ENCODE peak calls at places on chromosomes 16 and 17, in six cellular contexts. One of them, this sample, is unnamed.

GRCh38 chr16:85291302-85292148 is 179.3 kb upstream of the CIBAR2 start:
- DNase-seq in tibial nerve: peak
- DNase-seq in left ventricle myocardium inferior: peak
- DNase-seq in choroid plexus epithelial cell: no peak
- DNase-seq in GM18507: no peak
- DNase-seq in NCI-H1417: no peak
- DNase-seq in this sample: no peak

GRCh38 chr17:54891176-54891821 is 9.4 kb upstream of the TOM1L1 start:
- DNase-seq in left ventricle myocardium inferior: no peak
- DNase-seq in GM18507: no peak
- DNase-seq in NCI-H1417: peak
- DNase-seq in choroid plexus epithelial cell: peak
- DNase-seq in tibial nerve: no peak
- DNase-seq in this sample: peak

GRCh38 chr16:89020068-89020924 is 43.3 kb upstream of the CBFA2T3 start:
- DNase-seq in GM18507: peak
- DNase-seq in NCI-H1417: no peak
- DNase-seq in left ventricle myocardium inferior: peak
- DNase-seq in choroid plexus epithelial cell: no peak
- DNase-seq in tibial nerve: no peak
- DNase-seq in this sample: no peak

GRCh38 chr16:82082543-82083244 is 47.6 kb downstream of the HSD17B2 start:
- DNase-seq in NCI-H1417: no peak
- DNase-seq in left ventricle myocardium inferior: no peak
- DNase-seq in choroid plexus epithelial cell: peak
- DNase-seq in GM18507: no peak
- DNase-seq in tibial nerve: no peak
- DNase-seq in this sample: no peak

GRCh38 chr16:49468611-49469322 is 95.2 kb downstream of the C16orf78 start:
- DNase-seq in choroid plexus epithelial cell: no peak
- DNase-seq in left ventricle myocardium inferior: no peak
- DNase-seq in tibial nerve: no peak
- DNase-seq in GM18507: no peak
- DNase-seq in NCI-H1417: no peak
- DNase-seq in this sample: no peak

GRCh38 chr17:82374626-82375331 is 3.2 kb downstream of the UTS2R start:
- DNase-seq in left ventricle myocardium inferior: no peak
- DNase-seq in tibial nerve: no peak
- DNase-seq in GM18507: no peak
- DNase-seq in choroid plexus epithelial cell: no peak
- DNase-seq in NCI-H1417: no peak
- DNase-seq in this sample: no peak

GRCh38 chr16:70437017-70437581 is 1.8 kb downstream of the ST3GAL2 start:
- DNase-seq in tibial nerve: no peak
- DNase-seq in left ventricle myocardium inferior: no peak
- DNase-seq in choroid plexus epithelial cell: peak
- DNase-seq in GM18507: no peak
- DNase-seq in NCI-H1417: peak
- DNase-seq in this sample: peak

GRCh38 chr17:72092710-72093322 is 28.0 kb upstream of the SOX9 start:
- DNase-seq in GM18507: no peak
- DNase-seq in choroid plexus epithelial cell: no peak
- DNase-seq in NCI-H1417: no peak
- DNase-seq in left ventricle myocardium inferior: no peak
- DNase-seq in tibial nerve: no peak
- DNase-seq in this sample: no peak

GRCh38 chr16:48505705-48506104 is 104.3 kb downstream of the N4BP1 start:
- DNase-seq in left ventricle myocardium inferior: no peak
- DNase-seq in GM18507: no peak
- DNase-seq in tibial nerve: no peak
- DNase-seq in NCI-H1417: no peak
- DNase-seq in choroid plexus epithelial cell: no peak
- DNase-seq in this sample: no peak

GRCh38 chr16:74724820-74725549 is 24.3 kb upstream of the MLKL start:
- DNase-seq in NCI-H1417: no peak
- DNase-seq in left ventricle myocardium inferior: no peak
- DNase-seq in tibial nerve: no peak
- DNase-seq in GM18507: no peak
- DNase-seq in choroid plexus epithelial cell: peak
- DNase-seq in this sample: peak

GRCh38 chr17:80468222-80468621 is 8.2 kb downstream of the NPTX1 start:
- DNase-seq in GM18507: no peak
- DNase-seq in left ventricle myocardium inferior: no peak
- DNase-seq in tibial nerve: no peak
- DNase-seq in NCI-H1417: no peak
- DNase-seq in choroid plexus epithelial cell: no peak
- DNase-seq in this sample: no peak

GRCh38 chr16:84548971-84549844 is 44.7 kb upstream of the MEAK7 start:
- DNase-seq in left ventricle myocardium inferior: no peak
- DNase-seq in GM18507: no peak
- DNase-seq in tibial nerve: no peak
- DNase-seq in NCI-H1417: peak
- DNase-seq in choroid plexus epithelial cell: no peak
- DNase-seq in this sample: no peak

GRCh38 chr17:49955157-49955556 is 13.8 kb upstream of the DLX4 start:
- DNase-seq in NCI-H1417: no peak
- DNase-seq in left ventricle myocardium inferior: no peak
- DNase-seq in tibial nerve: no peak
- DNase-seq in GM18507: no peak
- DNase-seq in choroid plexus epithelial cell: no peak
- DNase-seq in this sample: no peak

GRCh38 chr17:38330941-38331411 is 12.8 kb downstream of the GPR179 start:
- DNase-seq in choroid plexus epithelial cell: no peak
- DNase-seq in tibial nerve: no peak
- DNase-seq in NCI-H1417: no peak
- DNase-seq in left ventricle myocardium inferior: no peak
- DNase-seq in GM18507: no peak
- DNase-seq in this sample: no peak

GRCh38 chr17:78173025-78173715 is 4.8 kb downstream of the SYNGR2 start:
- DNase-seq in tibial nerve: no peak
- DNase-seq in left ventricle myocardium inferior: no peak
- DNase-seq in choroid plexus epithelial cell: no peak
- DNase-seq in GM18507: no peak
- DNase-seq in NCI-H1417: no peak
- DNase-seq in this sample: no peak

GRCh38 chr16:27528294-27528693 is 21.4 kb downstream of the GTF3C1 start:
- DNase-seq in GM18507: no peak
- DNase-seq in NCI-H1417: no peak
- DNase-seq in tibial nerve: no peak
- DNase-seq in left ventricle myocardium inferior: no peak
- DNase-seq in choroid plexus epithelial cell: no peak
- DNase-seq in this sample: no peak

GRCh38 chr16:31216552-31217530 is at the start of gene PYDC1:
- DNase-seq in choroid plexus epithelial cell: no peak
- DNase-seq in NCI-H1417: peak
- DNase-seq in left ventricle myocardium inferior: no peak
- DNase-seq in GM18507: no peak
- DNase-seq in tibial nerve: no peak
- DNase-seq in this sample: no peak

GRCh38 chr17:41904242-41904841 is 14.4 kb downstream of the ACLY start:
- DNase-seq in choroid plexus epithelial cell: no peak
- DNase-seq in NCI-H1417: no peak
- DNase-seq in tibial nerve: no peak
- DNase-seq in GM18507: no peak
- DNase-seq in left ventricle myocardium inferior: no peak
- DNase-seq in this sample: no peak

GRCh38 chr17:71963791-71964190 is 157.0 kb upstream of the SOX9 start:
- DNase-seq in left ventricle myocardium inferior: no peak
- DNase-seq in choroid plexus epithelial cell: no peak
- DNase-seq in GM18507: no peak
- DNase-seq in NCI-H1417: no peak
- DNase-seq in tibial nerve: no peak
- DNase-seq in this sample: no peak

GRCh38 chr17:181213-182163 is at the start of gene DOC2B:
- DNase-seq in choroid plexus epithelial cell: peak
- DNase-seq in left ventricle myocardium inferior: peak
- DNase-seq in tibial nerve: no peak
- DNase-seq in GM18507: no peak
- DNase-seq in NCI-H1417: peak
- DNase-seq in this sample: no peak

GRCh38 chr17:17347234-17347955 is 44.2 kb downstream of the NT5M start:
- DNase-seq in choroid plexus epithelial cell: no peak
- DNase-seq in GM18507: no peak
- DNase-seq in left ventricle myocardium inferior: no peak
- DNase-seq in NCI-H1417: no peak
- DNase-seq in tibial nerve: no peak
- DNase-seq in this sample: no peak

GRCh38 chr17:7652659-7653343 is 2.1 kb downstream of the ATP1B2 start:
- DNase-seq in GM18507: no peak
- DNase-seq in choroid plexus epithelial cell: no peak
- DNase-seq in NCI-H1417: no peak
- DNase-seq in left ventricle myocardium inferior: no peak
- DNase-seq in tibial nerve: no peak
- DNase-seq in this sample: no peak

GRCh38 chr17:80833952-80834895 is 157.4 kb upstream of the CHMP6 start:
- DNase-seq in left ventricle myocardium inferior: peak
- DNase-seq in NCI-H1417: peak
- DNase-seq in tibial nerve: peak
- DNase-seq in GM18507: no peak
- DNase-seq in choroid plexus epithelial cell: peak
- DNase-seq in this sample: peak

GRCh38 chr16:86401119-86401518 is 109.2 kb upstream of the FOXF1 start:
- DNase-seq in left ventricle myocardium inferior: no peak
- DNase-seq in choroid plexus epithelial cell: no peak
- DNase-seq in NCI-H1417: no peak
- DNase-seq in tibial nerve: no peak
- DNase-seq in GM18507: no peak
- DNase-seq in this sample: no peak

GRCh38 chr17:57670769-57671545 is 74.1 kb downstream of the CCDC182 start:
- DNase-seq in left ventricle myocardium inferior: no peak
- DNase-seq in choroid plexus epithelial cell: no peak
- DNase-seq in GM18507: no peak
- DNase-seq in tibial nerve: no peak
- DNase-seq in NCI-H1417: no peak
- DNase-seq in this sample: no peak